ENCODE peak calls at places on chromosome 10, in seven cellular contexts. J is NCI-H1105, D is thoracic aorta, V is fibroblast of the aortic adventitia, F is NCI-H460, Y is EL, Q is islet precursor cell. O is an unnamed sample.
A peak's percentile ranks its signal among the peaks of the same experiment; 100 is the strongest.

GRCh38 chr10:119807960-119808697 is 64.5 kb downstream of the MCMBP start:
- DNase-seq in D (no peak), F (no peak), V (peak; percentile 37), Q (peak; percentile 80), Y (peak; percentile 70), J (no peak), O (no peak)

GRCh38 chr10:13074562-13075451 is 25.2 kb upstream of the OPTN start:
- DNase-seq in Q (peak; percentile 84), D (no peak), J (peak; percentile 30), F (peak; percentile 43), V (peak; percentile 66), Y (peak; percentile 61), O (peak; percentile 9)

GRCh38 chr10:75400769-75401568 is 595 bp downstream of the ZNF503 start:
- DNase-seq in Q (no peak), F (no peak), D (no peak), J (no peak), Y (peak; percentile 34), V (peak; percentile 43), O (no peak)

GRCh38 chr10:94123253-94123995 is 129.7 kb downstream of the PLCE1 start:
- DNase-seq in F (no peak), J (no peak), D (no peak), V (peak; percentile 87), Y (peak; percentile 94), Q (peak; percentile 90), O (no peak)

GRCh38 chr10:23968296-23968695 is 240.6 kb upstream of the KIAA1217 start:
- DNase-seq in F (no peak), V (no peak), D (no peak), Y (no peak), J (no peak), Q (no peak), O (no peak)

GRCh38 chr10:89301231-89301630 is 615 bp upstream of the IFIT2 start:
- DNase-seq in J (no peak), Y (peak; percentile 49), D (no peak), Q (no peak), V (peak; percentile 66), F (no peak), O (no peak)

GRCh38 chr10:12482586-12482985 is 133.2 kb downstream of the CAMK1D start:
- DNase-seq in Q (no peak), J (no peak), D (no peak), F (no peak), Y (no peak), V (no peak), O (no peak)

GRCh38 chr10:15200626-15201025 is 32.1 kb upstream of the NMT2 start:
- DNase-seq in V (peak; percentile 91), J (no peak), Y (peak; percentile 98), F (peak; percentile 67), D (no peak), Q (no peak), O (no peak)

GRCh38 chr10:7084255-7085005 is 326.4 kb downstream of the SFMBT2 start:
- DNase-seq in Q (no peak), J (no peak), V (no peak), F (no peak), Y (no peak), D (no peak), O (no peak)

O was measured in activated T-helper 1 cell treated with Interleukin-2 at 50 U/mL for 16 hours.